ENCODE peak calls at places on chromosome 5, in nine cellular contexts. B is omental fat pad; P is NCI-H1417; K is HEK293T; L is Right ventricle myocardium superior; U is activated CD8-positive, alpha-beta T cell treated with anti-CD3 and anti-CD28 coated beads, Interleukin-2, amount 10 ng/mL, durations not matched to agents 7 days and 5 days; X is stimulated activated CD8-positive, alpha-beta memory T cell treated with anti-CD3 and anti-CD28 coated beads, Interleukin-7, amount 100 ng/mL, for 1 hour; Z is activated gamma-delta T cell; F is brain microvascular endothelial cell. J is an unnamed sample.
A peak's percentile ranks its signal among the peaks of the same experiment; 100 is the strongest.

GRCh38 chr5:66247176-66247960 is 103.3 kb downstream of the SREK1 start:
- DNase-seq in B (no peak), P (no peak), K (no peak), L (no peak), U (no peak), X (no peak), Z (no peak), F (peak; percentile 68), J (no peak)

GRCh38 chr5:77898385-77898784 is 122.2 kb upstream of the TBCA start:
- DNase-seq in B (no peak), P (no peak), K (no peak), L (no peak), U (no peak), X (no peak), Z (no peak), F (no peak), J (no peak)

GRCh38 chr5:88552406-88552805 is 283.8 kb upstream of the TMEM161B start:
- DNase-seq in B (no peak), P (no peak), K (no peak), L (no peak), U (no peak), X (no peak), Z (no peak), F (no peak), J (no peak)

GRCh38 chr5:143501176-143501840 is 97.8 kb upstream of the NR3C1 start:
- DNase-seq in B (no peak), P (no peak), K (no peak), L (no peak), U (no peak), X (no peak), Z (no peak), F (no peak), J (no peak)

GRCh38 chr5:16889203-16889971 is 46.7 kb downstream of the MYO10 start:
- DNase-seq in B (no peak), P (peak; percentile 22), K (peak; percentile 57), L (no peak), U (no peak), X (no peak), Z (no peak), F (peak; percentile 48), J (no peak)

GRCh38 chr5:58491216-58491892 is at the start of gene GAPT:
- DNase-seq in B (no peak), P (no peak), K (no peak), L (no peak), U (no peak), X (no peak), Z (no peak), F (no peak), J (no peak)

GRCh38 chr5:42991477-42992034 is 48.6 kb downstream of the ANXA2R start:
- DNase-seq in B (no peak), P (no peak), K (no peak), L (no peak), U (no peak), X (no peak), Z (no peak), F (no peak), J (no peak)

GRCh38 chr5:141528401-141528984 is 39.6 kb downstream of the PCDHGC5 start:
- DNase-seq in B (no peak), P (no peak), K (no peak), L (peak; percentile 71), U (no peak), X (no peak), Z (no peak), F (no peak), J (no peak)

GRCh38 chr5:6584101-6584645 is 48.7 kb downstream of the NSUN2 start:
- DNase-seq in B (no peak), P (peak; percentile 19), K (no peak), L (no peak), U (no peak), X (no peak), Z (no peak), F (no peak), J (no peak)

GRCh38 chr5:37847978-37848425 is 8.2 kb upstream of the GDNF start:
- DNase-seq in B (no peak), P (peak; percentile 80), K (peak; percentile 9), L (no peak), U (no peak), X (no peak), Z (no peak), F (peak; percentile 34), J (no peak)

GRCh38 chr5:135887447-135887864 is 8.2 kb downstream of the IL9 start:
- DNase-seq in B (no peak), P (peak; percentile 77), K (peak; percentile 78), L (no peak), U (peak; percentile 78), X (peak; percentile 26), Z (no peak), F (peak; percentile 53), J (no peak)

GRCh38 chr5:160508780-160509361 is 87.2 kb downstream of the PTTG1 start:
- DNase-seq in B (no peak), P (peak; percentile 80), K (peak; percentile 81), L (no peak), U (peak; percentile 79), X (peak; percentile 27), Z (no peak), F (peak; percentile 94), J (no peak)

GRCh38 chr5:80033513-80033912 is 1.6 kb upstream of the THBS4 start:
- DNase-seq in B (no peak), P (no peak), K (no peak), L (no peak), U (no peak), X (no peak), Z (no peak), F (no peak), J (no peak)

GRCh38 chr5:142186821-142187594 is 78.4 kb downstream of the NDFIP1 start:
- DNase-seq in B (no peak), P (peak; percentile 8), K (no peak), L (no peak), U (peak; percentile 35), X (no peak), Z (no peak), F (no peak), J (no peak)

GRCh38 chr5:115809946-115810345 is 6.5 kb downstream of the CDO1 start:
- DNase-seq in B (no peak), P (no peak), K (no peak), L (no peak), U (no peak), X (no peak), Z (no peak), F (no peak), J (no peak)

GRCh38 chr5:61408476-61409168 is 76.6 kb downstream of the ZSWIM6 start:
- DNase-seq in B (peak; percentile 98), P (peak; percentile 94), K (peak; percentile 96), L (peak; percentile 100), U (peak; percentile 95), X (peak; percentile 94), Z (peak; percentile 98), F (peak; percentile 100), J (peak; percentile 99)

GRCh38 chr5:96572864-96573512 is 89.2 kb upstream of the CAST start:
- DNase-seq in B (no peak), P (no peak), K (no peak), L (no peak), U (no peak), X (no peak), Z (no peak), F (peak; percentile 96), J (no peak)

GRCh38 chr5:18281947-18282557 is 647.8 kb downstream of the TAF11L14 start:
- DNase-seq in B (no peak), P (peak; percentile 86), K (peak; percentile 32), L (no peak), U (no peak), X (no peak), Z (no peak), F (peak; percentile 27), J (no peak)

GRCh38 chr5:81825237-81825636 is 74.3 kb upstream of the SSBP2 start:
- DNase-seq in B (no peak), P (peak; percentile 65), K (no peak), L (peak; percentile 82), U (no peak), X (no peak), Z (no peak), F (peak; percentile 57), J (no peak)

GRCh38 chr5:108720416-108720815 is 27.3 kb upstream of the FER start:
- DNase-seq in B (no peak), P (no peak), K (no peak), L (no peak), U (no peak), X (no peak), Z (no peak), F (no peak), J (no peak)

GRCh38 chr5:522899-523657 is 1.2 kb downstream of the SLC9A3 start:
- DNase-seq in B (no peak), P (peak; percentile 93), K (peak; percentile 26), L (no peak), U (no peak), X (no peak), Z (no peak), F (no peak), J (no peak)

GRCh38 chr5:65663804-65664521 is 39.1 kb downstream of the SHLD3 start:
- DNase-seq in B (no peak), P (peak; percentile 2), K (peak; percentile 49), L (no peak), U (no peak), X (no peak), Z (no peak), F (no peak), J (no peak)

GRCh38 chr5:83368317-83368716 is 103.2 kb upstream of the VCAN start:
- DNase-seq in B (no peak), P (no peak), K (no peak), L (no peak), U (no peak), X (no peak), Z (no peak), F (peak; percentile 57), J (no peak)

GRCh38 chr5:155101697-155102096 is 88.1 kb downstream of the KIF4B start:
- DNase-seq in B (no peak), P (no peak), K (no peak), L (no peak), U (no peak), X (no peak), Z (no peak), F (no peak), J (no peak)

GRCh38 chr5:36060516-36060885 is 6.2 kb downstream of the UGT3A2 start:
- DNase-seq in B (no peak), P (no peak), K (peak; percentile 23), L (no peak), U (no peak), X (no peak), Z (no peak), F (no peak), J (no peak)

GRCh38 chr5:150780816-150781221 is 2.3 kb downstream of the SMIM3 start:
- DNase-seq in B (no peak), P (no peak), K (no peak), L (no peak), U (no peak), X (no peak), Z (no peak), F (peak; percentile 11), J (no peak)

GRCh38 chr5:71816307-71816706 is 97.2 kb downstream of the CARTPT start:
- DNase-seq in B (no peak), P (no peak), K (no peak), L (no peak), U (no peak), X (no peak), Z (no peak), F (no peak), J (no peak)